ENCODE peak calls at places on chromosomes 1 and 21, in five cellular contexts. S is brain microvascular endothelial cell, F is fibroblast of lung, T is PC-3, E is PC-9. U is an unnamed sample.

GRCh38 chr1:27356277-27356627 is 10.5 kb downstream of the MAP3K6 start:
- DNase-seq in S (no peak), F (no peak), T (no peak), E (no peak), U (no peak)

GRCh38 chr1:205236526-205236925 is 8.8 kb downstream of the TMCC2 start:
- DNase-seq in S (no peak), F (no peak), T (no peak), E (no peak), U (no peak)

GRCh38 chr1:65148548-65149390 is 766 bp downstream of the AK4 start:
- DNase-seq in S (no peak), F (peak; percentile 23), T (peak; percentile 61), E (no peak), U (peak; percentile 77)

GRCh38 chr21:34107606-34108005 is 34.2 kb downstream of the MRPS6 start:
- DNase-seq in S (no peak), F (no peak), T (no peak), E (no peak), U (no peak)

GRCh38 chr1:101228424-101229134 is 8.2 kb upstream of the S1PR1 start:
- DNase-seq in S (no peak), F (no peak), T (no peak), E (no peak), U (no peak)

GRCh38 chr21:38434913-38435533 is 63.3 kb downstream of the ERG start:
- DNase-seq in S (peak; percentile 81), F (peak; percentile 87), T (peak; percentile 25), E (no peak), U (peak; percentile 59)

GRCh38 chr1:113759341-113760101 is at the start of gene PHTF1:
- DNase-seq in S (peak; percentile 64), F (peak; percentile 80), T (peak; percentile 78), E (peak; percentile 66), U (peak; percentile 93)

GRCh38 chr21:42272109-42272962 is 42.9 kb downstream of the TFF3 start:
- DNase-seq in S (no peak), F (no peak), T (no peak), E (no peak), U (no peak)

GRCh38 chr1:218426343-218426657 is 81.2 kb downstream of the TGFB2 start:
- DNase-seq in S (no peak), F (peak; percentile 67), T (peak; percentile 87), E (peak; percentile 90), U (peak; percentile 40)

GRCh38 chr1:210364479-210364878 is 35.8 kb downstream of the HHAT start:
- DNase-seq in S (no peak), F (no peak), T (no peak), E (no peak), U (no peak)

GRCh38 chr1:27601771-27602509 is 2.0 kb downstream of the AHDC1 start:
- DNase-seq in S (no peak), F (peak; percentile 45), T (peak; percentile 27), E (no peak), U (peak; percentile 69)

GRCh38 chr1:211327341-211327921 is 798 bp downstream of the TRAF5 start:
- DNase-seq in S (peak; percentile 58), F (peak; percentile 65), T (peak; percentile 58), E (peak; percentile 64), U (peak; percentile 22)

GRCh38 chr1:96508226-96508625 is 213.4 kb upstream of the PTBP2 start:
- DNase-seq in S (no peak), F (no peak), T (no peak), E (peak; percentile 2), U (no peak)

GRCh38 chr1:180940445-180940844 is 27.7 kb downstream of the KIAA1614 start:
- DNase-seq in S (no peak), F (no peak), T (no peak), E (no peak), U (no peak)

GRCh38 chr21:16194851-16195251 is 465.1 kb downstream of the USP25 start:
- DNase-seq in S (peak; percentile 43), F (peak; percentile 55), T (no peak), E (no peak), U (peak; percentile 19)

GRCh38 chr21:39397651-39398385 is 47.8 kb downstream of the LCA5L start:
- DNase-seq in S (no peak), F (peak; percentile 8), T (no peak), E (no peak), U (no peak)

GRCh38 chr1:24441480-24441879 is 25.9 kb downstream of the NIPAL3 start:
- DNase-seq in S (no peak), F (no peak), T (no peak), E (no peak), U (no peak)

GRCh38 chr1:3533051-3534048 is 78.0 kb downstream of the MEGF6 start:
- DNase-seq in S (no peak), F (no peak), T (no peak), E (no peak), U (no peak)

GRCh38 chr1:221741364-221741970 is 422 bp downstream of the DUSP10 start:
- DNase-seq in S (no peak), F (peak; percentile 66), T (peak; percentile 27), E (no peak), U (peak; percentile 27)

GRCh38 chr1:148362141-148362929 is 120.8 kb downstream of the PPIAL4G start:
- DNase-seq in S (peak; percentile 45), F (peak; percentile 74), T (no peak), E (no peak), U (peak; percentile 53)

GRCh38 chr1:172399369-172400072 is 21.0 kb upstream of the C1orf105 start:
- DNase-seq in S (peak; percentile 94), F (peak; percentile 98), T (peak; percentile 100), E (peak; percentile 72), U (peak; percentile 63)

GRCh38 chr1:93816970-93817738 is 61.9 kb downstream of the DNTTIP2 start:
- DNase-seq in S (peak; percentile 53), F (peak; percentile 72), T (no peak), E (peak; percentile 40), U (no peak)

GRCh38 chr1:87325982-87326738 is 2.5 kb upstream of the LMO4 start:
- DNase-seq in S (peak; percentile 40), F (peak; percentile 49), T (peak; percentile 81), E (peak; percentile 48), U (no peak)

GRCh38 chr1:182616130-182617074 is 12.2 kb upstream of the RGS16 start:
- DNase-seq in S (peak; percentile 45), F (peak; percentile 57), T (no peak), E (no peak), U (peak; percentile 87)

GRCh38 chr1:18597159-18598042 is 33.2 kb upstream of the PAX7 start:
- DNase-seq in S (peak; percentile 25), F (peak; percentile 21), T (peak; percentile 63), E (no peak), U (peak; percentile 22)

GRCh38 chr1:105865546-105865945 is 1190.9 kb upstream of the PRMT6 start:
- DNase-seq in S (no peak), F (peak; percentile 7), T (peak; percentile 91), E (peak; percentile 62), U (no peak)

GRCh38 chr1:39892611-39893595 is 8.8 kb downstream of the MYCL start:
- DNase-seq in S (peak; percentile 56), F (peak; percentile 90), T (peak; percentile 84), E (peak; percentile 78), U (peak; percentile 70)

GRCh38 chr1:95953005-95953404 is 719.0 kb downstream of the RWDD3 start:
- DNase-seq in S (no peak), F (peak; percentile 10), T (peak; percentile 26), E (no peak), U (peak; percentile 1)

GRCh38 chr1:23916209-23917131 is 3.3 kb upstream of the CNR2 start:
- DNase-seq in S (peak; percentile 52), F (peak; percentile 60), T (peak; percentile 84), E (peak; percentile 60), U (peak; percentile 48)

GRCh38 chr1:224203243-224204016 is 20.4 kb downstream of the DEGS1 start:
- DNase-seq in S (peak; percentile 67), F (peak; percentile 88), T (peak; percentile 71), E (peak; percentile 57), U (peak; percentile 48)

GRCh38 chr1:169487561-169487960 is 1.8 kb upstream of the SLC19A2 start:
- DNase-seq in S (no peak), F (no peak), T (peak; percentile 30), E (no peak), U (no peak)

GRCh38 chr1:76687324-76688018 is 179.8 kb upstream of the ST6GALNAC5 start:
- DNase-seq in S (no peak), F (no peak), T (peak; percentile 57), E (peak; percentile 60), U (no peak)

GRCh38 chr1:230350208-230350921 is 75.8 kb downstream of the PGBD5 start:
- DNase-seq in S (no peak), F (peak; percentile 69), T (peak; percentile 49), E (no peak), U (peak; percentile 83)

GRCh38 chr1:220326578-220326977 is 54.3 kb upstream of the RAB3GAP2 start:
- DNase-seq in S (peak; percentile 10), F (peak; percentile 80), T (peak; percentile 88), E (peak; percentile 81), U (peak; percentile 64)

DNA sequence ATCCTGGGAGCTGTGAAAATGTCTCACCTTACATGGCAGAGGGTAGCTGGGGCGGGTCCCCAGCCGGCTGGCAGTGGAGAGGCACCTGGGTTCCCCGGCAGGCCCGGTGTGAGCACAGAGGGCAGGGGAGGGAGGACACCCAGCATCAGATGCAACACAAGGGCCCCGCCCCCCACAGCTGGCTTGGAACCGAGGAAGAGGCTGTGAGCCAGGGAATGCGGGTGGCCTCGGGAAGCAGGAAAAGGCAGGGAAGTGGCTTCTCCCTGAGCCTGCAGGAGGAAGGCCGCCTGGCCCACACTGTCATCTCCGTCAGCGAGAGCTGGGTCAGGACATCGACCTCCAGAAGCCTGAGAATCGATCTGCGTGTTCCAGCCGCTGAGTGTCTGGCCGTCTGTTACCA is 87.3 kb downstream of the SIK1 start:
- DNase-seq in S (no peak), F (no peak), T (peak; percentile 17), E (no peak), U (no peak)
- H3K27me3 ChIP-seq in S (no peaks in the 10 kb centered on the region), F (no peaks in the 10 kb centered on the region), T (no peaks in the 10 kb centered on the region), E (no peaks in the 10 kb centered on the region), U (no peaks in the 10 kb centered on the region)

GRCh38 chr1:43786975-43787374 is 79.6 kb downstream of the ST3GAL3 start:
- DNase-seq in S (no peak), F (peak; percentile 22), T (no peak), E (no peak), U (no peak)
- H3K4me3 ChIP-seq in S (no peak overlapping the region), F (no peak overlapping the region), T (no peak overlapping the region), E (no peak overlapping the region), U (no peak overlapping the region)

DNA sequence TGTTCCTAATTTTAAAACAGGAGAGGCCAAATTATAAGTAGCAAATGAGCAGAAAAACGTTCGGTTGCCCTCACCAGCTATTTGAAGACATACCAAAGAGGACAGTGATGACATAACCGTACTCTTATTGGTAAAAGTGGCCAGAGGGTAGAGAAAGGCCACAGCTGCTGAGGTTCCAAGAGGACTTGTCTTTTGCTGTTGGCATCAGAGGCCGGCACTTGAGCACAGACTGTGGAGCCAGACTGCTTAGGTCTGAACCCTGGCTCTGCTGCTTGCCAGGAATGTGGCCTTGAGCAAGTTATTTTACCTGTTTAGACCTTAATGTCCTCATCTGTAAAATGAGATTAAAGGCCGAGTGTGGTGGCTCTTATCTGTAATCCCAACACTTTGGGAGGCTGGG is 14.9 kb downstream of the ETV3L start:
- DNase-seq in S (no peak), F (no peak), T (no peak), E (no peak), U (no peak)
- H3K36me3 ChIP-seq in S (no peaks in the 10 kb centered on the region), F (no peaks in the 10 kb centered on the region), T (no peaks in the 10 kb centered on the region), E (no peaks in the 10 kb centered on the region), U (no peaks in the 10 kb centered on the region)

DNA sequence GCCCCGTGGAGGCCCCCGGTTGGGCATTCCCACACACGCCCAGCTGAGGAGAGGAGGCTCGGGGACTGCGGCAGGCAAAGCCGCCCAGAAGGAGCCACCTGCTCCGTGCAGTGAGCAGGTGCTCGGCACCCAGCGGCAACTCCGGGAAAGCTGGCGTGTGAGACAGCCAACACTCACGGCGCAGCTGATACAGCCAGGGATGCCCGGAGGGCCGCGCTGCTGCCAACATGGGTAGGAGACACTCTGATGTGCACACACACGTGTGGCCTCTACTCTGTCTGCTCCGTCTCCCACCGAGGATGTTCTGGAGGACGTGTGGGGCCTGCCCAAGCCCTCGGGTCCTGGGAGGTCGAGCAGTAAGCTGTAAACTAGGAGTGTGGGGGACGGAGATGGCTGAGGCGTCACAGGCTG is 12.9 kb downstream of the MORN1 start:
- DNase-seq in S (no peak), F (no peak), T (no peak), E (no peak), U (no peak)
- H3K27me3 ChIP-seq in S (no peaks in the 10 kb centered on the region), F (no peaks in the 10 kb centered on the region), T (no peaks in the 10 kb centered on the region), E (no peaks in the 10 kb centered on the region), U (no peaks in the 10 kb centered on the region)

U was measured in MG63.